ENCODE peak calls at places on chromosome 2, in four cellular contexts. U is AG04450, W is GM12878, Z is mammary epithelial cell. N is an unnamed sample.

GRCh38 chr2:231781798-231782726 is 980 bp upstream of the PDE6D start:
- DNase-seq in U (no peak), W (peak; percentile 23), Z (peak; percentile 69), N (peak; percentile 58)

GRCh38 chr2:232490221-232491138 is 2.8 kb upstream of the ECEL1 start:
- DNase-seq in U (no peak), W (no peak), Z (no peak), N (peak; percentile 7)

GRCh38 chr2:100819365-100820345 is at the start of gene NPAS2:
- DNase-seq in U (no peak), W (no peak), Z (peak; percentile 50), N (peak; percentile 57)

GRCh38 chr2:9423922-9424272 is 443 bp downstream of the CPSF3 start:
- DNase-seq in U (no peak), W (no peak), Z (no peak), N (no peak)

GRCh38 chr2:135043345-135043744 is 3.9 kb downstream of the MAP3K19 start:
- DNase-seq in U (no peak), W (no peak), Z (no peak), N (peak; percentile 18)

GRCh38 chr2:101986804-101987740 is 4.7 kb upstream of the IL1R2 start:
- DNase-seq in U (no peak), W (no peak), Z (no peak), N (peak; percentile 83)

GRCh38 chr2:42486145-42486906 is 7.5 kb downstream of the KCNG3 start:
- DNase-seq in U (no peak), W (no peak), Z (no peak), N (no peak)

GRCh38 chr2:147006724-147007123 is 838.1 kb upstream of the ACVR2A start:
- DNase-seq in U (no peak), W (no peak), Z (no peak), N (no peak)

GRCh38 chr2:108363900-108364225 is 13.9 kb upstream of the SULT1C4 start:
- DNase-seq in U (no peak), W (no peak), Z (no peak), N (no peak)

GRCh38 chr2:180905002-180905401 is 75.4 kb upstream of the UBE2E3 start:
- DNase-seq in U (no peak), W (no peak), Z (no peak), N (no peak)

GRCh38 chr2:25674003-25674362 is 606 bp upstream of the DTNB start:
- DNase-seq in U (no peak), W (no peak), Z (no peak), N (no peak)

GRCh38 chr2:127537644-127538043 is 2.2 kb downstream of the MYO7B start:
- DNase-seq in U (no peak), W (no peak), Z (no peak), N (no peak)

GRCh38 chr2:75324141-75324540 is 124.8 kb upstream of the TACR1 start:
- DNase-seq in U (no peak), W (no peak), Z (peak; percentile 15), N (no peak)

GRCh38 chr2:65043001-65043400 is 13.2 kb upstream of the CEP68 start:
- DNase-seq in U (no peak), W (no peak), Z (no peak), N (no peak)

GRCh38 chr2:65044097-65044735 is 12.0 kb upstream of the CEP68 start:
- DNase-seq in U (no peak), W (no peak), Z (no peak), N (no peak)

GRCh38 chr2:65045651-65046050 is 10.6 kb upstream of the CEP68 start:
- DNase-seq in U (no peak), W (no peak), Z (no peak), N (no peak)

GRCh38 chr2:65049010-65049639 is 7.1 kb upstream of the CEP68 start:
- DNase-seq in U (no peak), W (no peak), Z (no peak), N (no peak)

GRCh38 chr2:65046633-65047407 is 9.4 kb upstream of the CEP68 start:
- DNase-seq in U (no peak), W (no peak), Z (no peak), N (no peak)
- H3K9me3 ChIP-seq in U (peaks cover 16% of the 10 kb centered on the region), W (peaks cover 29% of the 10 kb centered on the region), Z (peaks cover 2% of the 10 kb centered on the region), N (peaks cover 13% of the 10 kb centered on the region)

GRCh38 chr2:241494311-241494908 is 14.0 kb downstream of the STK25 start:
- DNase-seq in U (no peak), W (no peak), Z (no peak), N (peak; percentile 52)
- H3K9me3 ChIP-seq in U (no peaks in the 10 kb centered on the region), W (no peaks in the 10 kb centered on the region), Z (no peaks in the 10 kb centered on the region), N (no peaks in the 10 kb centered on the region)

GRCh38 chr2:6290212-6290611 is 575.5 kb downstream of the CMPK2 start:
- DNase-seq in U (no peak), W (no peak), Z (no peak), N (no peak)
- H3K9me3 ChIP-seq in U (peaks cover 13% of the 10 kb centered on the region), W (no peaks in the 10 kb centered on the region), Z (peaks cover 11% of the 10 kb centered on the region), N (no peaks in the 10 kb centered on the region)

GRCh38 chr2:123258864-123259263 is 766.2 kb upstream of the CNTNAP5 start:
- DNase-seq in U (no peak), W (no peak), Z (no peak), N (no peak)

DNA sequence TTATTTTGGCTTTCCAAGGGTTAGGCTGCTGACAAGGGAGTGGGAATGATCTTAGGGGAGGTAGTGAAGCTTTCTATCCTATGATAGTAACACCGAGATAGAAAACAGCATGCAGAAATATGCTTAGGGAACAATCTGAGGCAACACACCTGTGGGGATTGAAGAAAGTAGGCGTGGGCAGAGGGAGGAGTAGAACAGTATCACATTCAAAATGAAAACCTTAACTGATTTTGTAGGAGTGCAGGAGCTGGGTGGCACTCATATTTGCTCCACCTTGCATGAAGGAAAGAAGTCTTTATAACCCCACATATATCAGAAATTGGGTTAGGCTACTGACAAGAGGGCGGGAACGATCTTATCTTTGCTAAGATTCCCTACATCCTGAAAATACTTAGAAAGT is 762.2 kb upstream of the CNTNAP5 start:
- DNase-seq in U (no peak), W (no peak), Z (no peak), N (no peak)
- H3K9me3 ChIP-seq in U (peaks cover 3% of the 10 kb centered on the region), W (no peaks in the 10 kb centered on the region), Z (peaks cover 5% of the 10 kb centered on the region), N (peaks cover 16% of the 10 kb centered on the region)

DNA sequence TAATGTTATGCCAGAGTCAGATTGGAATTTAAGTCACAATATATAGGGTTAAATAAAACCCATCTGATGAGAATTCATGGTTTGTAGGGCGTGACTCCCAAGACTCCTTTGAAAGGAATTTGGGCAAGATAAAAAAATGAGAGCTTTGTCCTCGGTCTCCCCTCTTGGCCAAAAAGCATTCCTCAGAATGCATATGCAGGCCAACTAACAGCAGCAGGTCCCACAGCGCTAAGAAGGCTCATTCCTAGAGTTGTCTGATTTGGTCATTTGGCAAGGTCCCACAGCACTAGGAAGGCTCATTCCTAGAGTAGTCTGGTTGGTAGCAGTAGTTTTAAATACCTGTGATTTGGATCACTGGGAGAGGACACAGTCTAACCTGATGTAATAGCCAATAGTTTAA is 106.3 kb upstream of the B3GNT2 start:
- DNase-seq in U (no peak), W (no peak), Z (no peak), N (no peak)
- H3K9me3 ChIP-seq in U (no peaks in the 10 kb centered on the region), W (no peaks in the 10 kb centered on the region), Z (no peaks in the 10 kb centered on the region), N (no peaks in the 10 kb centered on the region)